ENCODE peak calls at places on chromosomes 6 and 20, in nine cellular contexts. O, K, S, R, A, C, I, X and H are unnamed samples.

GRCh38 chr20:25588491-25588890 is 3.2 kb upstream of the NINL start:
- DNase-seq in O (no peak), K (no peak), S (no peak), R (no peak), A (no peak), C (no peak), I (no peak), X (no peak), H (no peak)

GRCh38 chr20:23435675-23436539 is 3.6 kb upstream of the CSTL1 start:
- DNase-seq in O (no peak), K (peak), S (no peak), R (no peak), A (no peak), C (no peak), I (no peak), X (no peak), H (no peak)

GRCh38 chr6:112253505-112253841 is 894 bp downstream of the LAMA4 start:
- DNase-seq in O (no peak), K (no peak), S (no peak), R (no peak), A (no peak), C (no peak), I (no peak), X (peak), H (no peak)

GRCh38 chr20:54199721-54200176 is 8.1 kb upstream of the PFDN4 start:
- DNase-seq in O (peak), K (peak), S (peak), R (peak), A (peak), C (peak), I (peak), X (peak), H (peak)

GRCh38 chr20:17570347-17571152 is 675 bp downstream of the DSTN start:
- DNase-seq in O (peak), K (peak), S (peak), R (no peak), A (peak), C (peak), I (no peak), X (peak), H (peak)

GRCh38 chr6:1547785-1548184 is 61.9 kb upstream of the FOXC1 start:
- DNase-seq in O (no peak), K (no peak), S (no peak), R (no peak), A (no peak), C (no peak), I (no peak), X (no peak), H (no peak)

GRCh38 chr20:40930561-40930960 is 98.1 kb upstream of the TOP1 start:
- DNase-seq in O (no peak), K (peak), S (no peak), R (no peak), A (no peak), C (no peak), I (no peak), X (peak), H (no peak)

GRCh38 chr6:148438593-148438992 is 96.0 kb downstream of the SASH1 start:
- DNase-seq in O (no peak), K (no peak), S (no peak), R (no peak), A (no peak), C (peak), I (no peak), X (no peak), H (peak)

GRCh38 chr20:6769953-6770831 is 2.7 kb downstream of the BMP2 start:
- DNase-seq in O (peak), K (peak), S (no peak), R (no peak), A (no peak), C (no peak), I (no peak), X (peak), H (no peak)

GRCh38 chr20:33667245-33668086 is 723 bp downstream of the ACTL10 start:
- DNase-seq in O (no peak), K (peak), S (peak), R (no peak), A (no peak), C (no peak), I (no peak), X (peak), H (peak)

GRCh38 chr6:35359744-35360348 is 17.5 kb downstream of the PPARD start:
- DNase-seq in O (peak), K (peak), S (no peak), R (no peak), A (no peak), C (peak), I (no peak), X (peak), H (no peak)

GRCh38 chr6:85678000-85678601 is 35.4 kb upstream of the SYNCRIP start:
- DNase-seq in O (no peak), K (no peak), S (no peak), R (no peak), A (no peak), C (no peak), I (peak), X (no peak), H (no peak)

GRCh38 chr6:28709478-28710349 is 184.0 kb downstream of the GPX5 start:
- DNase-seq in O (no peak), K (no peak), S (no peak), R (no peak), A (no peak), C (no peak), I (no peak), X (no peak), H (no peak)

GRCh38 chr6:36701401-36701991 is 3.9 kb downstream of the RAB44 start:
- DNase-seq in O (no peak), K (no peak), S (no peak), R (no peak), A (peak), C (peak), I (no peak), X (peak), H (peak)

GRCh38 chr6:97865612-97866011 is 582.6 kb upstream of the MMS22L start:
- DNase-seq in O (no peak), K (no peak), S (no peak), R (no peak), A (no peak), C (no peak), I (no peak), X (no peak), H (no peak)

GRCh38 chr6:4914412-4915159 is 89.3 kb downstream of the RPP40 start:
- DNase-seq in O (no peak), K (peak), S (no peak), R (peak), A (no peak), C (peak), I (no peak), X (peak), H (no peak)

GRCh38 chr20:63372971-63373885 is 12.1 kb upstream of the CHRNA4 start:
- DNase-seq in O (no peak), K (no peak), S (no peak), R (no peak), A (no peak), C (no peak), I (no peak), X (no peak), H (no peak)